ENCODE peak calls at places on chromosomes 6 and 20, in four cellular contexts. One of them, this sample, is unnamed.

GRCh38 chr6:36605560-36606391 is 11.6 kb downstream of the SRSF3 start:
- DNase-seq in HuH-7.5: no peak
- DNase-seq in NCI-H774: no peak
- DNase-seq in MCF 10A: no peak
- DNase-seq in this sample: no peak

GRCh38 chr20:57429579-57430202 is 38.5 kb downstream of the RBM38 start:
- DNase-seq in MCF 10A: peak
- DNase-seq in NCI-H774: no peak
- DNase-seq in HuH-7.5: no peak
- DNase-seq in this sample: peak

GRCh38 chr6:12008366-12009179 is 3.5 kb upstream of the HIVEP1 start:
- DNase-seq in HuH-7.5: peak
- DNase-seq in NCI-H774: peak
- DNase-seq in MCF 10A: peak
- DNase-seq in this sample: peak

GRCh38 chr20:19212524-19213502 is at the start of gene SLC24A3:
- DNase-seq in HuH-7.5: no peak
- DNase-seq in MCF 10A: no peak
- DNase-seq in NCI-H774: peak
- DNase-seq in this sample: peak

GRCh38 chr20:61252601-61253263 is 671 bp downstream of the CDH4 start:
- DNase-seq in NCI-H774: no peak
- DNase-seq in HuH-7.5: no peak
- DNase-seq in MCF 10A: peak
- DNase-seq in this sample: peak

GRCh38 chr20:62129731-62130531 is 7.7 kb downstream of the LSM14B start:
- DNase-seq in HuH-7.5: no peak
- DNase-seq in MCF 10A: no peak
- DNase-seq in NCI-H774: no peak
- DNase-seq in this sample: no peak

GRCh38 chr6:75278474-75279077 is 6.0 kb downstream of the TMEM30A start:
- DNase-seq in MCF 10A: no peak
- DNase-seq in HuH-7.5: no peak
- DNase-seq in NCI-H774: no peak
- DNase-seq in this sample: no peak

GRCh38 chr20:2693996-2694471 is 1.5 kb downstream of the EBF4 start:
- DNase-seq in MCF 10A: no peak
- DNase-seq in HuH-7.5: peak
- DNase-seq in NCI-H774: no peak
- DNase-seq in this sample: no peak

GRCh38 chr20:19992996-19993908 is 23.9 kb upstream of the NAA20 start:
- DNase-seq in NCI-H774: no peak
- DNase-seq in MCF 10A: peak
- DNase-seq in HuH-7.5: no peak
- DNase-seq in this sample: peak